ENCODE peak calls at places on chromosomes 12 and 14, in four cellular contexts. Y, P, A and U are unnamed samples.

GRCh38 chr14:90777830-90778467 is 38.3 kb downstream of the TTC7B start:
- DNase-seq in Y (no peak), P (no peak), A (no peak), U (no peak)

GRCh38 chr12:19181666-19182426 is 52.3 kb downstream of the PLEKHA5 start:
- DNase-seq in Y (no peak), P (no peak), A (no peak), U (no peak)

GRCh38 chr14:24712909-24713308 is 78.9 kb upstream of the GZMB start:
- DNase-seq in Y (no peak), P (no peak), A (no peak), U (no peak)

GRCh38 chr14:78399316-78399889 is 229.2 kb downstream of the NRXN3 start:
- DNase-seq in Y (no peak), P (no peak), A (no peak), U (no peak)

GRCh38 chr14:89365071-89365801 is 51.8 kb downstream of the FOXN3 start:
- DNase-seq in Y (no peak), P (no peak), A (no peak), U (no peak)

GRCh38 chr12:104502662-104503061 is 45.9 kb downstream of the CHST11 start:
- DNase-seq in Y (no peak), P (no peak), A (no peak), U (no peak)

GRCh38 chr14:71237556-71237955 is 330.3 kb downstream of the PCNX1 start:
- DNase-seq in Y (no peak), P (no peak), A (no peak), U (no peak)

GRCh38 chr12:42904683-42905418 is 315.3 kb upstream of the PRICKLE1 start:
- DNase-seq in Y (no peak), P (no peak), A (no peak), U (no peak)

GRCh38 chr14:101006008-101006407 is 102.5 kb upstream of the RTL1 start:
- DNase-seq in Y (no peak), P (peak), A (peak), U (no peak)

GRCh38 chr14:52397844-52398243 is 83.7 kb downstream of the PTGER2 start:
- DNase-seq in Y (no peak), P (no peak), A (no peak), U (no peak)

GRCh38 chr14:21068521-21069387 is 1.4 kb upstream of the ARHGEF40 start:
- DNase-seq in Y (no peak), P (peak), A (peak), U (peak)

GRCh38 chr12:8081228-8081920 is 700 bp upstream of the NECAP1 start:
- DNase-seq in Y (no peak), P (no peak), A (no peak), U (no peak)

GRCh38 chr12:26832817-26833691 is at the start of gene ITPR2:
- DNase-seq in Y (peak), P (peak), A (peak), U (peak)

GRCh38 chr12:52519826-52520662 is at the start of gene KRT5:
- DNase-seq in Y (no peak), P (no peak), A (peak), U (no peak)

DNA sequence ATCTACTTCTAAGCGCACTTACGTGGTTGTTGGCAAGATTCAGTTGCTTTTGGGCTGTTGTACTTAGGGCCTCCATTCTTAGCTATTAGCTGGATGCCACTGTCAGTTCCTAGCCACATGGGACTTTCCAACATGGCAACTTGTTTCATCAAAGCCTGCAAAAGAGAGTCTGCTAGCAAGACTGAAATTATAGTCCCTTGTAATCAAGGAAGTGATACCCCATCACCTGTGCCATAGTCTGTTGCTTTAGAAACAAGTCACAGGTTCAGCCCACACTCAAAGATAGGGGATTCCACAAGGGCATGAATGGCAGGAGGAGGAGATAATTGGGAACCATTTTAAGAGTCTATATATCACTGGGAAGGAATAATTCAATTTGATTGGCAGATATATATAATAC is 27.1 kb upstream of the SLC17A8 start:
- DNase-seq in Y (no peak), P (no peak), A (no peak), U (no peak)
- H3K4me3 ChIP-seq in Y (no peak), P (no peak), A (no peak), U (no peak)

DNA sequence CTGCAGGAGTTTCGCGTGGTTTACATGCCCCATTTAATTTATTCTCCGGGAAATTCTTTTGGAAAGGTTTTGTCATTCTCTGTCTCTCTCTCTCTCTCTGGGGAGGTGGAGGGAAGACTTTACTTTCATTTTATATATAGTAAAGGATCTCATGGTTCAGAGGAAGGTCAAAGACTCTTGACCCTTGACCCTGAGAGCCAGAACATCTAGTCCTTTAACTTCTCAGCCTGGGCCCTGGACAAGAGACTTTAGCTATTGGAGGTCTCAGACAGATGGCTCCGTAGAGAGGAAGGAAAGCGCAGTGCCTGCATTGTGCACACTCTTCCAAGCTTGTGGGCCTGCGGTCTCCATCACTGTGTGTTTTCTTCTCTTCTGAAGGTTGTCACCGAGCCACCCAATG is 43.7 kb downstream of the CCDC92 start:
- DNase-seq in Y (no peak), P (no peak), A (no peak), U (no peak)
- H3K4me3 ChIP-seq in Y (no peak), P (no peak), A (no peak), U (no peak)

DNA sequence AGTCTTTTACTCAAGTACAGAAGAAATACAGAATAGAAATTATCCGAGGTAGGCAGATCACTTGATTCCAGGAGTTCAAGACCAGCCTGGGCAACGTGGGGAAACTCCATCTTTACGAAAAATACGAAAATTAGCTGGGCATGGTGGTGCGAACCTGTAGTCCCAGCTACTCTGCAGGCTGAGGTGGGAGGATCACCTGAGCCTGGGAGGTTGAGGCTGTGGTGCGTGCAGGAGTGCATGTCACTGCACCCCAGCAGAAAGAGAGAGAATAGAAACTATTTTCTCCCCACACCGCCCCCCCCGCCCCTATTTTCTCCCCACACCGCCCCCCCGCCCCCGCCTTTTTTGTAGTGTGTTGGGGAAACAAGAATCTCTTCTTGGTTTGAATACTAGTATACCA is 2.2 kb downstream of the DNM1L start:
- DNase-seq in Y (no peak), P (no peak), A (no peak), U (no peak)
- H3K4me3 ChIP-seq in Y (no peak), P (no peak), A (no peak), U (no peak)

GRCh38 chr12:29782821-29783772 is 645 bp downstream of the TMTC1 start:
- DNase-seq in Y (no peak), P (peak), A (peak), U (no peak)
- H3K4me3 ChIP-seq in Y (peak), P (peak), A (peak), U (peak)

DNA sequence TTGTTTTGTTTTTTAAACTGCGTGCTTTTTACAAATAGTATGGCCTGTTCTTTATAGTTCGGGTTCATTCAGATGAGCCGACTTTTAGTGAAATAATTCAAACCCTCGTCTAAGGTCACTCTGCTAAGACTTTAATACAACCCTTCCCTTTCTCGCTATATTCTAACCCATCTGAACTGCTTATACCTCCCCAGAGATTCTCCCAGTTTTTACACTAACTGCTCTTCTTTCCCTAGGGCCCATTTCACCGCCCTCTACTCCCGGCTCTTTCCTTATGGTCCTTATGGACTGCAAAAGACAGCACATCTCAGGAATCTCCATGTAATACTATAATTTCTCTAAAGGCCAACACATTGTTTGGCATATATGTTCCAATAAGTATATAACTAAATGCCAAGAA is 2.1 kb downstream of the MAPK1IP1L start:
- DNase-seq in Y (no peak), P (no peak), A (no peak), U (no peak)
- H3K4me3 ChIP-seq in Y (no peak), P (peak), A (no peak), U (peak)